ENCODE peak calls at places on chromosomes 16 and 17, in ten cellular contexts. One of them, this sample, is unnamed.

GRCh38 chr16:47612711-47613110 is 151.6 kb downstream of the PHKB start:
- DNase-seq in stimulated activated CD8-positive, alpha-beta memory T cell treated with anti-CD3 and anti-CD28 coated beads, Interleukin-15, amount 100 ng/mL, for 24 hours: no peak
- DNase-seq in NCI-H1092: no peak
- DNase-seq in GDM1: no peak
- DNase-seq in sigmoid colon: no peak
- DNase-seq in stomach: no peak
- DNase-seq in thoracic aorta: no peak
- DNase-seq in naive thymus-derived CD4-positive, alpha-beta T cell: no peak
- DNase-seq in EL: no peak
- DNase-seq in astrocyte of the spinal cord: no peak
- DNase-seq in this sample: no peak

GRCh38 chr16:53282975-53283946 is 151.0 kb upstream of the RBL2 start:
- DNase-seq in NCI-H1092: peak
- DNase-seq in thoracic aorta: no peak
- DNase-seq in sigmoid colon: no peak
- DNase-seq in naive thymus-derived CD4-positive, alpha-beta T cell: peak
- DNase-seq in stomach: no peak
- DNase-seq in astrocyte of the spinal cord: peak
- DNase-seq in GDM1: no peak
- DNase-seq in EL: peak
- DNase-seq in stimulated activated CD8-positive, alpha-beta memory T cell treated with anti-CD3 and anti-CD28 coated beads, Interleukin-15, amount 100 ng/mL, for 24 hours: no peak
- DNase-seq in this sample: no peak

GRCh38 chr16:50276801-50277560 is 10.6 kb downstream of the ADCY7 start:
- DNase-seq in stimulated activated CD8-positive, alpha-beta memory T cell treated with anti-CD3 and anti-CD28 coated beads, Interleukin-15, amount 100 ng/mL, for 24 hours: no peak
- DNase-seq in EL: no peak
- DNase-seq in naive thymus-derived CD4-positive, alpha-beta T cell: no peak
- DNase-seq in GDM1: no peak
- DNase-seq in sigmoid colon: no peak
- DNase-seq in astrocyte of the spinal cord: no peak
- DNase-seq in thoracic aorta: no peak
- DNase-seq in stomach: no peak
- DNase-seq in NCI-H1092: no peak
- DNase-seq in this sample: no peak

GRCh38 chr17:81339502-81340296 is 44.6 kb upstream of the SLC38A10 start:
- DNase-seq in GDM1: no peak
- DNase-seq in stomach: no peak
- DNase-seq in astrocyte of the spinal cord: no peak
- DNase-seq in stimulated activated CD8-positive, alpha-beta memory T cell treated with anti-CD3 and anti-CD28 coated beads, Interleukin-15, amount 100 ng/mL, for 24 hours: no peak
- DNase-seq in EL: no peak
- DNase-seq in sigmoid colon: peak
- DNase-seq in naive thymus-derived CD4-positive, alpha-beta T cell: no peak
- DNase-seq in NCI-H1092: no peak
- DNase-seq in thoracic aorta: no peak
- DNase-seq in this sample: no peak

GRCh38 chr17:78883090-78883532 is 19.9 kb downstream of the CEP295NL start:
- DNase-seq in stimulated activated CD8-positive, alpha-beta memory T cell treated with anti-CD3 and anti-CD28 coated beads, Interleukin-15, amount 100 ng/mL, for 24 hours: no peak
- DNase-seq in stomach: peak
- DNase-seq in sigmoid colon: peak
- DNase-seq in naive thymus-derived CD4-positive, alpha-beta T cell: no peak
- DNase-seq in astrocyte of the spinal cord: peak
- DNase-seq in EL: peak
- DNase-seq in GDM1: no peak
- DNase-seq in NCI-H1092: no peak
- DNase-seq in thoracic aorta: peak
- DNase-seq in this sample: peak

GRCh38 chr17:79905832-79906231 is 66.6 kb upstream of the CBX4 start:
- DNase-seq in GDM1: no peak
- DNase-seq in astrocyte of the spinal cord: no peak
- DNase-seq in EL: no peak
- DNase-seq in sigmoid colon: no peak
- DNase-seq in stimulated activated CD8-positive, alpha-beta memory T cell treated with anti-CD3 and anti-CD28 coated beads, Interleukin-15, amount 100 ng/mL, for 24 hours: no peak
- DNase-seq in stomach: no peak
- DNase-seq in naive thymus-derived CD4-positive, alpha-beta T cell: no peak
- DNase-seq in NCI-H1092: no peak
- DNase-seq in thoracic aorta: no peak
- DNase-seq in this sample: no peak

GRCh38 chr17:12089809-12090384 is 69.2 kb downstream of the MAP2K4 start:
- DNase-seq in stomach: no peak
- DNase-seq in EL: peak
- DNase-seq in stimulated activated CD8-positive, alpha-beta memory T cell treated with anti-CD3 and anti-CD28 coated beads, Interleukin-15, amount 100 ng/mL, for 24 hours: no peak
- DNase-seq in thoracic aorta: no peak
- DNase-seq in sigmoid colon: no peak
- DNase-seq in GDM1: no peak
- DNase-seq in astrocyte of the spinal cord: peak
- DNase-seq in NCI-H1092: no peak
- DNase-seq in naive thymus-derived CD4-positive, alpha-beta T cell: no peak
- DNase-seq in this sample: no peak

GRCh38 chr16:70331588-70332358 is 14.9 kb upstream of the DDX19A start:
- DNase-seq in stomach: no peak
- DNase-seq in GDM1: no peak
- DNase-seq in thoracic aorta: no peak
- DNase-seq in EL: no peak
- DNase-seq in sigmoid colon: no peak
- DNase-seq in astrocyte of the spinal cord: no peak
- DNase-seq in NCI-H1092: no peak
- DNase-seq in stimulated activated CD8-positive, alpha-beta memory T cell treated with anti-CD3 and anti-CD28 coated beads, Interleukin-15, amount 100 ng/mL, for 24 hours: no peak
- DNase-seq in naive thymus-derived CD4-positive, alpha-beta T cell: peak
- DNase-seq in this sample: no peak

GRCh38 chr16:77213542-77214108 is 14.4 kb downstream of the SYCE1L start:
- DNase-seq in EL: peak
- DNase-seq in sigmoid colon: no peak
- DNase-seq in stimulated activated CD8-positive, alpha-beta memory T cell treated with anti-CD3 and anti-CD28 coated beads, Interleukin-15, amount 100 ng/mL, for 24 hours: no peak
- DNase-seq in naive thymus-derived CD4-positive, alpha-beta T cell: no peak
- DNase-seq in stomach: no peak
- DNase-seq in GDM1: no peak
- DNase-seq in astrocyte of the spinal cord: peak
- DNase-seq in NCI-H1092: no peak
- DNase-seq in thoracic aorta: no peak
- DNase-seq in this sample: no peak

GRCh38 chr16:83839561-83839960 is 31.8 kb downstream of the HSBP1 start:
- DNase-seq in sigmoid colon: no peak
- DNase-seq in thoracic aorta: no peak
- DNase-seq in naive thymus-derived CD4-positive, alpha-beta T cell: no peak
- DNase-seq in NCI-H1092: no peak
- DNase-seq in astrocyte of the spinal cord: no peak
- DNase-seq in stomach: no peak
- DNase-seq in EL: no peak
- DNase-seq in GDM1: no peak
- DNase-seq in stimulated activated CD8-positive, alpha-beta memory T cell treated with anti-CD3 and anti-CD28 coated beads, Interleukin-15, amount 100 ng/mL, for 24 hours: no peak
- DNase-seq in this sample: no peak

GRCh38 chr16:65342231-65342866 is 220.5 kb upstream of the CDH11 start:
- DNase-seq in EL: peak
- DNase-seq in NCI-H1092: no peak
- DNase-seq in sigmoid colon: no peak
- DNase-seq in thoracic aorta: no peak
- DNase-seq in GDM1: no peak
- DNase-seq in stimulated activated CD8-positive, alpha-beta memory T cell treated with anti-CD3 and anti-CD28 coated beads, Interleukin-15, amount 100 ng/mL, for 24 hours: no peak
- DNase-seq in naive thymus-derived CD4-positive, alpha-beta T cell: no peak
- DNase-seq in stomach: no peak
- DNase-seq in astrocyte of the spinal cord: no peak
- DNase-seq in this sample: no peak

GRCh38 chr16:49458656-49459445 is 85.2 kb downstream of the C16orf78 start:
- DNase-seq in naive thymus-derived CD4-positive, alpha-beta T cell: no peak
- DNase-seq in thoracic aorta: no peak
- DNase-seq in stimulated activated CD8-positive, alpha-beta memory T cell treated with anti-CD3 and anti-CD28 coated beads, Interleukin-15, amount 100 ng/mL, for 24 hours: no peak
- DNase-seq in NCI-H1092: no peak
- DNase-seq in stomach: peak
- DNase-seq in sigmoid colon: peak
- DNase-seq in GDM1: no peak
- DNase-seq in astrocyte of the spinal cord: no peak
- DNase-seq in EL: no peak
- DNase-seq in this sample: no peak

GRCh38 chr17:77086433-77087010 is 54.2 kb upstream of the SEC14L1 start:
- DNase-seq in astrocyte of the spinal cord: peak
- DNase-seq in thoracic aorta: peak
- DNase-seq in GDM1: peak
- DNase-seq in sigmoid colon: peak
- DNase-seq in EL: peak
- DNase-seq in naive thymus-derived CD4-positive, alpha-beta T cell: peak
- DNase-seq in stimulated activated CD8-positive, alpha-beta memory T cell treated with anti-CD3 and anti-CD28 coated beads, Interleukin-15, amount 100 ng/mL, for 24 hours: peak
- DNase-seq in stomach: peak
- DNase-seq in NCI-H1092: peak
- DNase-seq in this sample: peak

GRCh38 chr17:6591599-6592158 is 35.3 kb upstream of the PITPNM3 start:
- DNase-seq in thoracic aorta: no peak
- DNase-seq in naive thymus-derived CD4-positive, alpha-beta T cell: no peak
- DNase-seq in EL: peak
- DNase-seq in GDM1: no peak
- DNase-seq in stimulated activated CD8-positive, alpha-beta memory T cell treated with anti-CD3 and anti-CD28 coated beads, Interleukin-15, amount 100 ng/mL, for 24 hours: no peak
- DNase-seq in stomach: no peak
- DNase-seq in sigmoid colon: no peak
- DNase-seq in astrocyte of the spinal cord: peak
- DNase-seq in NCI-H1092: no peak
- DNase-seq in this sample: no peak

GRCh38 chr17:72421128-72422092 is 300.6 kb downstream of the SOX9 start:
- DNase-seq in astrocyte of the spinal cord: peak
- DNase-seq in thoracic aorta: no peak
- DNase-seq in stomach: peak
- DNase-seq in EL: peak
- DNase-seq in stimulated activated CD8-positive, alpha-beta memory T cell treated with anti-CD3 and anti-CD28 coated beads, Interleukin-15, amount 100 ng/mL, for 24 hours: no peak
- DNase-seq in GDM1: peak
- DNase-seq in naive thymus-derived CD4-positive, alpha-beta T cell: no peak
- DNase-seq in sigmoid colon: no peak
- DNase-seq in NCI-H1092: no peak
- DNase-seq in this sample: no peak

GRCh38 chr17:57136355-57136754 is 51.3 kb downstream of the AKAP1 start:
- DNase-seq in sigmoid colon: no peak
- DNase-seq in astrocyte of the spinal cord: no peak
- DNase-seq in NCI-H1092: no peak
- DNase-seq in EL: no peak
- DNase-seq in GDM1: no peak
- DNase-seq in naive thymus-derived CD4-positive, alpha-beta T cell: no peak
- DNase-seq in stimulated activated CD8-positive, alpha-beta memory T cell treated with anti-CD3 and anti-CD28 coated beads, Interleukin-15, amount 100 ng/mL, for 24 hours: no peak
- DNase-seq in stomach: no peak
- DNase-seq in thoracic aorta: no peak
- DNase-seq in this sample: no peak

GRCh38 chr17:7717756-7718350 is 309 bp downstream of the DNAH2 start:
- DNase-seq in naive thymus-derived CD4-positive, alpha-beta T cell: peak
- DNase-seq in GDM1: no peak
- DNase-seq in stimulated activated CD8-positive, alpha-beta memory T cell treated with anti-CD3 and anti-CD28 coated beads, Interleukin-15, amount 100 ng/mL, for 24 hours: no peak
- DNase-seq in sigmoid colon: no peak
- DNase-seq in NCI-H1092: no peak
- DNase-seq in EL: no peak
- DNase-seq in stomach: no peak
- DNase-seq in astrocyte of the spinal cord: no peak
- DNase-seq in thoracic aorta: no peak
- DNase-seq in this sample: no peak

GRCh38 chr17:7113273-7114071 is 1.1 kb downstream of the ASGR2 start:
- DNase-seq in sigmoid colon: no peak
- DNase-seq in naive thymus-derived CD4-positive, alpha-beta T cell: no peak
- DNase-seq in GDM1: no peak
- DNase-seq in EL: no peak
- DNase-seq in NCI-H1092: no peak
- DNase-seq in thoracic aorta: no peak
- DNase-seq in stomach: no peak
- DNase-seq in astrocyte of the spinal cord: no peak
- DNase-seq in stimulated activated CD8-positive, alpha-beta memory T cell treated with anti-CD3 and anti-CD28 coated beads, Interleukin-15, amount 100 ng/mL, for 24 hours: no peak
- DNase-seq in this sample: no peak

GRCh38 chr16:48350716-48351115 is 34.5 kb downstream of the SIAH1 start:
- DNase-seq in GDM1: no peak
- DNase-seq in stomach: no peak
- DNase-seq in sigmoid colon: no peak
- DNase-seq in EL: no peak
- DNase-seq in thoracic aorta: no peak
- DNase-seq in naive thymus-derived CD4-positive, alpha-beta T cell: no peak
- DNase-seq in NCI-H1092: no peak
- DNase-seq in astrocyte of the spinal cord: no peak
- DNase-seq in stimulated activated CD8-positive, alpha-beta memory T cell treated with anti-CD3 and anti-CD28 coated beads, Interleukin-15, amount 100 ng/mL, for 24 hours: no peak
- DNase-seq in this sample: no peak

GRCh38 chr17:41486809-41487530 is 2.7 kb downstream of the KRT36 start:
- DNase-seq in naive thymus-derived CD4-positive, alpha-beta T cell: no peak
- DNase-seq in astrocyte of the spinal cord: no peak
- DNase-seq in stomach: peak
- DNase-seq in GDM1: no peak
- DNase-seq in EL: no peak
- DNase-seq in sigmoid colon: no peak
- DNase-seq in NCI-H1092: no peak
- DNase-seq in stimulated activated CD8-positive, alpha-beta memory T cell treated with anti-CD3 and anti-CD28 coated beads, Interleukin-15, amount 100 ng/mL, for 24 hours: no peak
- DNase-seq in thoracic aorta: no peak
- DNase-seq in this sample: no peak

GRCh38 chr16:82643936-82644630 is 17.3 kb downstream of the CDH13 start:
- DNase-seq in stomach: no peak
- DNase-seq in NCI-H1092: no peak
- DNase-seq in EL: no peak
- DNase-seq in astrocyte of the spinal cord: no peak
- DNase-seq in stimulated activated CD8-positive, alpha-beta memory T cell treated with anti-CD3 and anti-CD28 coated beads, Interleukin-15, amount 100 ng/mL, for 24 hours: no peak
- DNase-seq in thoracic aorta: no peak
- DNase-seq in sigmoid colon: peak
- DNase-seq in naive thymus-derived CD4-positive, alpha-beta T cell: no peak
- DNase-seq in GDM1: no peak
- DNase-seq in this sample: no peak

GRCh38 chr16:23435500-23435899 is 17.5 kb downstream of the COG7 start:
- DNase-seq in stimulated activated CD8-positive, alpha-beta memory T cell treated with anti-CD3 and anti-CD28 coated beads, Interleukin-15, amount 100 ng/mL, for 24 hours: peak
- DNase-seq in GDM1: peak
- DNase-seq in thoracic aorta: no peak
- DNase-seq in EL: peak
- DNase-seq in astrocyte of the spinal cord: peak
- DNase-seq in stomach: peak
- DNase-seq in sigmoid colon: peak
- DNase-seq in naive thymus-derived CD4-positive, alpha-beta T cell: peak
- DNase-seq in NCI-H1092: peak
- DNase-seq in this sample: no peak

GRCh38 chr17:82930043-82930923 is 90.5 kb upstream of the ZNF750 start:
- DNase-seq in astrocyte of the spinal cord: no peak
- DNase-seq in EL: no peak
- DNase-seq in NCI-H1092: no peak
- DNase-seq in thoracic aorta: no peak
- DNase-seq in stimulated activated CD8-positive, alpha-beta memory T cell treated with anti-CD3 and anti-CD28 coated beads, Interleukin-15, amount 100 ng/mL, for 24 hours: no peak
- DNase-seq in GDM1: no peak
- DNase-seq in sigmoid colon: peak
- DNase-seq in naive thymus-derived CD4-positive, alpha-beta T cell: no peak
- DNase-seq in stomach: no peak
- DNase-seq in this sample: no peak

This sample was measured in GOT3.